ENCODE peak calls at places on chromosomes 13 and 19, in seven cellular contexts. T is esophagus muscularis mucosa, G is ovary, M is stomach, F is SK-N-SH, W is tibial nerve, X is A549. B is an unnamed sample.

GRCh38 chr13:113216165-113217056 is 7.0 kb downstream of the CUL4A start:
- DNase-seq in X (no peak), T (no peak), G (no peak), W (no peak), M (peak), F (no peak), B (peak)

GRCh38 chr13:92074658-92075057 is 676.2 kb downstream of the GPC5 start:
- DNase-seq in T (no peak), F (peak), G (no peak), W (no peak), X (no peak), M (no peak), B (no peak)

GRCh38 chr19:27974082-27974513 is 1238.9 kb downstream of the UQCRFS1 start:
- DNase-seq in W (no peak), X (peak), M (peak), F (peak), T (no peak), G (peak), B (peak)

GRCh38 chr19:46787331-46788100 is 878 bp downstream of the SLC1A5 start:
- DNase-seq in T (peak), F (peak), X (peak), W (peak), M (peak), G (peak), B (peak)

GRCh38 chr19:53196777-53197396 is 3.7 kb upstream of the ZNF665 start:
- DNase-seq in X (no peak), T (peak), M (peak), G (peak), F (peak), W (peak), B (peak)

GRCh38 chr13:53781941-53782340 is 753.3 kb downstream of the OLFM4 start:
- DNase-seq in F (no peak), M (no peak), G (no peak), W (no peak), X (no peak), T (no peak), B (no peak)

GRCh38 chr13:45850020-45850613 is 1.4 kb downstream of the SIAH3 start:
- DNase-seq in W (no peak), X (no peak), T (no peak), G (no peak), M (no peak), F (peak), B (no peak)

GRCh38 chr13:110528371-110528770 is 33.2 kb downstream of the RAB20 start:
- DNase-seq in T (no peak), M (no peak), X (no peak), W (peak), G (no peak), F (no peak), B (no peak)

GRCh38 chr13:26899153-26899552 is 138.6 kb upstream of the GPR12 start:
- DNase-seq in X (no peak), F (peak), M (no peak), W (no peak), T (no peak), G (no peak), B (no peak)

GRCh38 chr13:90867336-90867683 is 480.2 kb upstream of the MIR17HG start:
- DNase-seq in G (peak), W (peak), T (no peak), X (peak), F (peak), M (peak), B (peak)

GRCh38 chr13:90414691-90415596 is 932.5 kb upstream of the MIR17HG start:
- DNase-seq in G (no peak), T (no peak), W (no peak), X (peak), M (no peak), F (no peak), B (no peak)

GRCh38 chr19:6849876-6850275 is 37.5 kb upstream of the ADGRE1 start:
- DNase-seq in F (no peak), M (no peak), T (no peak), W (no peak), G (no peak), X (no peak), B (no peak)

GRCh38 chr13:76009491-76009890 is 373.4 kb downstream of the LMO7 start:
- DNase-seq in M (no peak), T (no peak), X (peak), F (no peak), W (no peak), G (no peak), B (no peak)

GRCh38 chr19:41940443-41941409 is 12.5 kb upstream of the ERFL start:
- DNase-seq in G (no peak), X (peak), W (no peak), T (no peak), F (peak), M (no peak), B (no peak)

GRCh38 chr19:4139614-4140236 is 13.7 kb upstream of the CREB3L3 start:
- DNase-seq in X (peak), M (peak), W (peak), T (no peak), G (peak), F (peak), B (peak)

GRCh38 chr19:51079486-51080110 is 3.1 kb downstream of the KLK14 start:
- DNase-seq in W (no peak), T (no peak), G (no peak), F (no peak), M (peak), X (no peak), B (no peak)

GRCh38 chr13:99357920-99358319 is 50.7 kb upstream of the GPR183 start:
- DNase-seq in F (no peak), W (no peak), M (no peak), G (no peak), X (no peak), T (no peak), B (no peak)

GRCh38 chr19:40503300-40503699 is 36.5 kb downstream of the SPTBN4 start:
- DNase-seq in X (no peak), T (no peak), F (peak), W (no peak), M (no peak), G (no peak), B (no peak)

GRCh38 chr13:85013006-85013405 is 786.2 kb downstream of the SLITRK6 start:
- DNase-seq in F (no peak), G (no peak), M (no peak), T (no peak), X (no peak), W (no peak), B (no peak)

GRCh38 chr19:46704379-46705076 is 12.4 kb downstream of the PRKD2 start:
- DNase-seq in W (peak), G (peak), X (peak), F (peak), T (peak), M (peak), B (peak)

GRCh38 chr13:112713517-112714253 is 23.8 kb downstream of the ATP11A start:
- DNase-seq in M (no peak), G (peak), W (no peak), T (no peak), X (no peak), F (peak), B (no peak)

GRCh38 chr13:39132286-39132685 is 94.0 kb downstream of the NHLRC3 start:
- DNase-seq in F (no peak), X (no peak), W (no peak), T (no peak), G (no peak), M (no peak), B (no peak)

GRCh38 chr19:18883530-18884304 is 12.2 kb downstream of the CERS1 start:
- DNase-seq in F (no peak), M (no peak), W (no peak), G (no peak), X (no peak), T (no peak), B (peak)

GRCh38 chr19:310141-310651 is 19.0 kb upstream of the PLPP2 start:
- DNase-seq in W (no peak), M (peak), T (no peak), F (peak), G (no peak), X (no peak), B (no peak)

GRCh38 chr13:50188696-50189095 is 173.5 kb downstream of the KCNRG start:
- DNase-seq in T (peak), X (no peak), M (no peak), F (no peak), W (no peak), G (no peak), B (no peak)

GRCh38 chr13:50189450-50189849 is 174.2 kb downstream of the KCNRG start:
- DNase-seq in F (no peak), T (peak), W (no peak), G (no peak), X (no peak), M (no peak), B (no peak)

GRCh38 chr13:50192272-50192813 is 177.1 kb downstream of the KCNRG start:
- DNase-seq in G (no peak), T (peak), W (no peak), M (no peak), F (no peak), X (no peak), B (no peak)

GRCh38 chr13:50191004-50191403 is 175.8 kb downstream of the KCNRG start:
- DNase-seq in T (no peak), X (no peak), F (no peak), G (no peak), M (no peak), W (no peak), B (no peak)

DNA sequence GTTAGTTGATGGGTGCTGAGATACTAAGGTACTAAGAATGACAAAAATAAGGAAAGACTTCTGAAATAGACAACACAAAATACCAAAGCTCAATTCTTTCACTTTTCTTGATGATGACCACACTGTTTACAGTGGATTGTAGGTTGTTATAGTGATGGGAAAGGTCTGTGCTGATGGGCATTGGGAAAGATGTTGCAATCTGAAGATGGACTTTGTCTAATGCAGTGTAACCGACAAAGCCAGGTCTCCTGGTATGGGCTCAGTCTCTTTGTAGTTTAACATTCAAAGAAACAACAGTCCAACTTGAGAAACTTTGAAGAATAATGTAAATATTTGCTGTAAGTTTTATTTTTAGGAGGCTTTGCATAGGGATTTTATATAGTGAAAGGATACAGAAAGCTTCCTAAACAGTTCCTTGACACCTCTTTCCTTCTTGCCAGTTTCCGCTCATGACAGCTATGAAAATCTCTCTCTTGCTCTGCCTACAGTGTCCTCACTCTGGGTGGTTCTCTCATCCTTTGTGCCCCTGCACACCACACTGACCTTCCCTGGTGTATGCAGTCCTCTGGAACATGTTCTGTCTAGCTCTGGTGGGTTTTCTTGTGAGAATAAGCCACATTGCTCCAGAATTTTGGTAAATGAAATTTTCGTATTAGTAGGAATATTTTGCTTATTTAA is 172.2 kb downstream of the KCNRG start:
- DNase-seq in G (no peak), W (no peak), X (no peak), F (no peak), M (no peak), T (peak), B (no peak)
- TF ChIP-seq EP300 in G (no peak), W (no peak), X (no peak), F (no peak), M (no peak), T (no peak), B (no peak)

GRCh38 chr19:17264641-17264979 is at the start of gene USHBP1:
- DNase-seq in W (no peak), F (no peak), M (no peak), T (no peak), X (no peak), G (no peak), B (no peak)

GRCh38 chr19:17266026-17266425 is 1.2 kb upstream of the BABAM1 start:
- DNase-seq in M (no peak), W (no peak), G (no peak), T (no peak), F (no peak), X (no peak), B (no peak)

GRCh38 chr19:17266589-17266974 is 661 bp upstream of the BABAM1 start:
- DNase-seq in F (no peak), T (no peak), W (no peak), X (no peak), G (no peak), M (no peak), B (no peak)

GRCh38 chr19:17268754-17269153 is 1.5 kb downstream of the BABAM1 start:
- DNase-seq in T (no peak), W (no peak), M (no peak), G (no peak), F (no peak), X (no peak), B (no peak)

DNA sequence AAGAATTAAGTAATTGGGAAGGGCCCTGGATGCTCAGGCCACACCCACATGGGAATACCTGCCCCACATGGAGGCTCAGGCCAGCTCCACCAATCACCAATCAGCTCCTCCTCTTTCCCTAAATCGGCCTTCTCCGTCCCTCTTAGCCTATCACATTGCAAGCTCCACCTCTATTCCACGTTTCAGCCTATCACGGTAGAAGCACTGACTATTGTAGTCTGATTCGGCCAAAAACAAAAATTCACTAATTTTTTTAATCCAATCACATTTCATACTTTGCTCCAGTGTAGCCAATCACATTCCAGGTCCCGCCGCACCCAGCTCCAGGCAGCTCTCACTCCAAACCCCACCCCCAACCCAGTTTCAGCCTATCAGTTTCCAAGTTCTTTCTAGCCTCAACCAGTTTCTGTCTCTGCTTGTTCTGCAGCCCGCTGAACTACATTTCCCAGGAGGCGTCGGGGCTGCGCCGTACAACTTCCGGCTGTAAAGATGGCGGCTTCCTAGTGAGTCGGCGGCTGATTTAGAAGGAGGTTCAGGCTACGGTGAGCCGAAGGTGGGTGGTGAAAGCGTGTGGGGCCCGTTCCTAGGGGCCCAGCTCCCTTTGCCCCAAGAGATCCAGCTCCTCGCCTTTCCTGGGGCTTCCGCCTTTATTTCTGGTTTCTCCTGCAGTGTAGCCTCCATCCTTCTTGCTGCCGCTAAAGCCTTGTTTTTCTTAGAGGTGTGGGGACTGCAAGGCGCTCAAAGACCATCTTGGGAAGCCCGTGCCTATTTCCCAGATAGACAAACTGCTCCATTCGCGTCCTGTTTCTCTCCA is at the start of gene BABAM1:
- DNase-seq in X (peak), W (peak), M (peak), F (peak), G (peak), T (peak), B (peak)
- TF ChIP-seq EP300 in X (no peak), W (peak), M (no peak), F (no peak), G (no peak), T (no peak), B (no peak)

GRCh38 chr13:106052200-106052767 is 483.2 kb downstream of the EFNB2 start:
- DNase-seq in W (no peak), X (no peak), M (no peak), T (no peak), F (peak), G (no peak), B (no peak)

GRCh38 chr13:106047859-106048258 is 487.6 kb downstream of the EFNB2 start:
- DNase-seq in W (no peak), X (no peak), F (no peak), T (no peak), G (no peak), M (no peak), B (no peak)

GRCh38 chr13:106049171-106049570 is 486.3 kb downstream of the EFNB2 start:
- DNase-seq in F (no peak), W (no peak), T (no peak), X (no peak), M (no peak), G (no peak), B (no peak)

DNA sequence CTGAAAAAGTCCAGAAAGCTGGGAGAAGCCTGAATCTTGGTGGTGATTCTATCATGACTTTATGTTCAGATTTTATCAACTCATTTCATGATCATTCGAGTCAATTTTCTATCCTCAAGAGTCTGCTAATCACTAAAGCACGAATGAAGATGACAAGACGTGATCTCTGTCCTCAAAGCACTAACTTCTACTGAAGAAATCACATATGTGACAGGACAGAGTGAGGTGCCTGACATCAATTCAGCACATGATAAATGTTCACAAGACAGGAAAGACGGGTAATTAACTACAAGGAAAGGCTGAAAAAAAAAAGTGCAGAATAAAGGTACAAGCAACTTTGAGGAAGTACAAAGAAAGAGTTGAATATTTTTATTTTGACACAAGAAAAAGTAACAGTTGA is 487.1 kb downstream of the EFNB2 start:
- DNase-seq in T (no peak), G (no peak), X (no peak), W (no peak), M (no peak), F (no peak), B (no peak)
- TF ChIP-seq EP300 in T (no peak), G (no peak), X (no peak), W (no peak), M (no peak), F (no peak), B (no peak)

GRCh38 chr19:16458391-16459128 is 13.2 kb downstream of the EPS15L1 start:
- DNase-seq in T (no peak), F (no peak), G (no peak), X (no peak), W (no peak), M (no peak), B (no peak)

GRCh38 chr19:16456652-16457194 is 15.0 kb downstream of the EPS15L1 start:
- DNase-seq in W (no peak), T (no peak), X (no peak), G (no peak), M (no peak), F (peak), B (no peak)

GRCh38 chr19:16457954-16458331 is 13.8 kb downstream of the EPS15L1 start:
- DNase-seq in X (no peak), M (no peak), F (no peak), T (no peak), W (no peak), G (no peak), B (no peak)

GRCh38 chr19:16455489-16455888 is 16.3 kb downstream of the EPS15L1 start:
- DNase-seq in W (no peak), F (no peak), M (no peak), G (no peak), T (no peak), X (no peak), B (no peak)

DNA sequence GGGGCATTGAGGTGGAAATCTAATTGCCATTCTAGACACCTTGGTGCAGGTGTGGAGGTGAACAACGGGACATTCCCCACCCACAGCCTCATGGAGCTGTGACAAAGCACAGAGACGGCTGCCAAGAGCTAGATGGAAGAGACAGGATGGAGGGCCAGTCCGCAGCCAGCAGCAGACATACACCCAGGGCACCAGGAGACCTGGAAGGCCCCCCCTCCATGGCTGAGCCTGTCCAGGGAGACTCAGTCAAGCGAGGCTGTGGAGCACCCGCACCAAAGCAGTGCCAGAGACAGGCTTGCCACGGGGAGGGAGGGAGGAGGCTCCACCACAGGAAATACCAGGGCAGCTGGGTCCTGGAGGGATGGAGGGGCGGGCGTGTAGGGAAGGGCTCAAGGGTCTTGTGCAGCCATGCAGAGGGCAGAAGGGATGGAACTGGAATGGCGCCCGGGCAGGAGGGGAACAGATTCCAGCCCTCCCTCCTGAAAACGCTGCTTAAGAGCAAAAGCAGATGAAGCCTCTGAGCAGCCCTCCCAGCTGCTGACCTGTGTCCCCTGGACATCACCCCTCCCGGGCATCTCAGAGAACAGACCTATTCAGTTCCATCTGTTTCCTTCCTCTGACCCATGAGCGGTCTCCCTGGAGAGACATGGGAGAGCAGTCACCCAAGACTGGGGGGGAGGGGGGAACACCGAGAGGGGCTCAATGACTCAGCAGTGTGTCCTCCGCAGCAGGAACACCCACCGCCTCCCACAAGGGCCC is 14.4 kb downstream of the EPS15L1 start:
- DNase-seq in T (no peak), W (no peak), G (peak), M (peak), X (no peak), F (peak), B (no peak)
- TF ChIP-seq EP300 in T (no peak), W (no peak), G (no peak), M (no peak), X (no peak), F (no peak), B (no peak)

GRCh38 chr13:40352385-40352778 is 314.1 kb downstream of the FOXO1 start:
- DNase-seq in T (peak), X (no peak), W (peak), F (no peak), G (no peak), M (no peak), B (no peak)
- TF ChIP-seq EP300 in T (peak), X (no peak), W (peak), F (no peak), G (no peak), M (peak), B (no peak)

B was measured in transverse colon.